ENCODE peak calls at places on chromosomes 16 and 17, in ten cellular contexts. J is transverse colon, V is endodermal cell, O is RWPE2, E is fibroblast of mammary gland, A is MM.1S, N is kidney, S is endothelial cell, G is cardiac fibroblast, I is uterus. U is an unnamed sample.

GRCh38 chr17:47267354-47267828 is 13.8 kb downstream of the ITGB3 start:
- DNase-seq in O (no peak), V (no peak), I (no peak), S (no peak), E (peak), J (no peak), A (no peak), G (peak), N (no peak), U (no peak)

GRCh38 chr17:66953661-66954060 is 10.8 kb upstream of the CACNG4 start:
- DNase-seq in N (no peak), O (no peak), J (no peak), A (no peak), V (no peak), G (no peak), E (no peak), S (no peak), I (no peak), U (no peak)

GRCh38 chr17:63546308-63547082 is 3.8 kb upstream of the DCAF7 start:
- DNase-seq in V (peak), I (no peak), E (no peak), N (no peak), J (no peak), S (no peak), A (no peak), G (no peak), O (no peak), U (no peak)

GRCh38 chr17:32302037-32302436 is 36.4 kb downstream of the RHBDL3 start:
- DNase-seq in O (no peak), A (no peak), G (no peak), J (no peak), E (no peak), I (no peak), V (no peak), N (no peak), S (no peak), U (no peak)

GRCh38 chr17:37466471-37466870 is 23.2 kb upstream of the DUSP14 start:
- DNase-seq in G (peak), O (no peak), S (no peak), J (no peak), N (no peak), I (no peak), E (no peak), V (no peak), A (no peak), U (no peak)

GRCh38 chr17:74919440-74920305 is 3.4 kb downstream of the USH1G start:
- DNase-seq in E (peak), G (peak), I (no peak), A (peak), N (no peak), O (no peak), S (peak), V (peak), J (no peak), U (peak)

GRCh38 chr17:65277576-65277975 is 140.4 kb downstream of the RGS9 start:
- DNase-seq in J (no peak), E (no peak), N (no peak), S (no peak), O (no peak), I (no peak), A (no peak), G (peak), V (no peak), U (peak)

GRCh38 chr17:71741836-71742235 is 379.0 kb upstream of the SOX9 start:
- DNase-seq in O (no peak), E (no peak), J (no peak), A (no peak), V (no peak), G (no peak), I (no peak), N (no peak), S (no peak), U (no peak)

GRCh38 chr17:57445772-57446472 is 189.6 kb downstream of the MSI2 start:
- DNase-seq in J (no peak), V (no peak), O (no peak), E (no peak), G (no peak), N (no peak), A (no peak), I (no peak), S (no peak), U (no peak)

GRCh38 chr17:82096709-82097186 is 1.3 kb downstream of the FASN start:
- DNase-seq in A (no peak), V (no peak), N (peak), S (no peak), O (no peak), E (no peak), I (peak), G (no peak), J (no peak), U (no peak)

GRCh38 chr17:1158879-1159278 is 20.9 kb downstream of the ABR start:
- DNase-seq in J (no peak), E (no peak), V (no peak), I (no peak), N (no peak), A (no peak), O (no peak), G (peak), S (no peak), U (no peak)

GRCh38 chr17:64599187-64599676 is 62.9 kb downstream of the SMURF2 start:
- DNase-seq in A (no peak), E (no peak), N (no peak), V (peak), J (peak), I (no peak), O (no peak), G (no peak), S (no peak), U (peak)

GRCh38 chr16:88881090-88881580 is 14.7 kb upstream of the PABPN1L start:
- DNase-seq in A (no peak), N (no peak), I (no peak), S (no peak), G (no peak), O (no peak), E (no peak), J (peak), V (no peak), U (no peak)

GRCh38 chr17:70499067-70499786 is 329.9 kb downstream of the KCNJ2 start:
- DNase-seq in O (no peak), G (no peak), I (no peak), V (peak), N (no peak), J (no peak), E (no peak), A (no peak), S (no peak), U (no peak)

GRCh38 chr16:85049864-85050263 is 22.3 kb downstream of the KIAA0513 start:
- DNase-seq in E (no peak), J (peak), S (no peak), A (no peak), G (no peak), V (no peak), I (no peak), O (no peak), N (peak), U (no peak)

GRCh38 chr17:46851029-46851741 is at the start of gene WNT9B:
- DNase-seq in I (no peak), V (peak), O (no peak), S (peak), G (no peak), J (peak), A (no peak), E (no peak), N (peak), U (no peak)

GRCh38 chr17:47077576-47077975 is 98.5 kb upstream of the RPRML start:
- DNase-seq in J (no peak), N (no peak), G (peak), V (no peak), A (no peak), O (no peak), S (no peak), E (peak), I (no peak), U (no peak)

GRCh38 chr16:22313876-22314470 is 16.8 kb downstream of the POLR3E start:
- DNase-seq in V (peak), E (no peak), A (no peak), S (no peak), G (no peak), N (no peak), I (no peak), O (no peak), J (no peak), U (no peak)

GRCh38 chr17:75504347-75505151 is 10.8 kb downstream of the CASKIN2 start:
- DNase-seq in V (peak), I (no peak), O (no peak), A (peak), G (no peak), N (no peak), J (peak), E (no peak), S (peak), U (peak)

GRCh38 chr17:56185905-56186783 is 32.9 kb downstream of the ANKFN1 start:
- DNase-seq in A (no peak), I (no peak), G (peak), J (no peak), E (peak), V (no peak), S (no peak), N (no peak), O (no peak), U (no peak)

GRCh38 chr17:43753488-43754129 is 5.0 kb downstream of the SOST start:
- DNase-seq in O (no peak), N (no peak), V (no peak), A (no peak), G (peak), S (no peak), J (no peak), I (no peak), E (peak), U (peak)

GRCh38 chr17:77145209-77145608 is 4.4 kb downstream of the SEC14L1 start:
- DNase-seq in V (no peak), E (no peak), A (peak), J (no peak), I (no peak), S (no peak), N (no peak), G (no peak), O (no peak), U (no peak)

GRCh38 chr17:47810901-47811635 is 10.5 kb downstream of the OSBPL7 start:
- DNase-seq in V (peak), A (no peak), I (no peak), G (no peak), N (no peak), E (no peak), S (no peak), J (peak), O (peak), U (no peak)

GRCh38 chr17:57337390-57337789 is 81.1 kb downstream of the MSI2 start:
- DNase-seq in V (no peak), I (no peak), E (no peak), A (no peak), N (no peak), G (no peak), O (no peak), J (no peak), S (no peak), U (no peak)

GRCh38 chr16:31177136-31177535 is 2.8 kb upstream of the FUS start:
- DNase-seq in V (no peak), I (no peak), N (no peak), S (no peak), A (no peak), G (peak), E (peak), O (no peak), J (no peak), U (peak)

GRCh38 chr16:49833796-49834195 is 22.1 kb downstream of the ZNF423 start:
- DNase-seq in J (no peak), V (no peak), E (no peak), S (no peak), A (no peak), N (no peak), I (no peak), O (no peak), G (no peak), U (no peak)

GRCh38 chr17:17813055-17813724 is 23.6 kb downstream of the SREBF1 start:
- DNase-seq in S (no peak), E (no peak), A (no peak), O (no peak), J (no peak), I (no peak), G (no peak), N (no peak), V (no peak), U (peak)
- TF ChIP-seq CTCF in S (no peak), E (no peak), A (no peak), O (no peak), J (no peak), I (no peak), G (no peak), N (no peak), V (no peak), U (no peak)

DNA sequence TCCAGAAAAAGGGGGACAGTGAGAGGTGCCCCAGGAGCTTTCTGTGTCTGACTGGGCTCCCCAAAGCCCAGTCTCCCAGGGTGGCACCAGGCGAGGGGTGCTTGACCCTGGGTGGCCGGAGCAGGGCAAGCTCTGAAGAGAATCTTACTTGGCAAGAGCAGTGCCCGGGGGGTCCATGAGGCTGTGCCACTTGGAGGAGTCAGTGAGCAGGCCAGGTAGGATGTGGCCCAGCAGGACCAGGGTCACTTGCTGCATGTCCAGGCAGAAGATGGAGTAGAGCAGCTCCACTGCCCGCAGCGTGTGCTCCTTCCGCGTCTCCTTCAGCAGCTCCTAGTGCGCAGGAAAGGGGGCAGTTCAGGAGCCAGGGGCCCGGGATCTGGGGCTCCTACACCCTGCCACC is 7.3 kb downstream of the CSF3 start:
- DNase-seq in E (no peak), N (no peak), J (no peak), S (no peak), A (no peak), O (no peak), G (no peak), V (no peak), I (no peak), U (no peak)
- TF ChIP-seq CTCF in E (no peak), N (no peak), J (no peak), S (no peak), A (no peak), O (no peak), G (no peak), V (no peak), I (no peak), U (no peak)

DNA sequence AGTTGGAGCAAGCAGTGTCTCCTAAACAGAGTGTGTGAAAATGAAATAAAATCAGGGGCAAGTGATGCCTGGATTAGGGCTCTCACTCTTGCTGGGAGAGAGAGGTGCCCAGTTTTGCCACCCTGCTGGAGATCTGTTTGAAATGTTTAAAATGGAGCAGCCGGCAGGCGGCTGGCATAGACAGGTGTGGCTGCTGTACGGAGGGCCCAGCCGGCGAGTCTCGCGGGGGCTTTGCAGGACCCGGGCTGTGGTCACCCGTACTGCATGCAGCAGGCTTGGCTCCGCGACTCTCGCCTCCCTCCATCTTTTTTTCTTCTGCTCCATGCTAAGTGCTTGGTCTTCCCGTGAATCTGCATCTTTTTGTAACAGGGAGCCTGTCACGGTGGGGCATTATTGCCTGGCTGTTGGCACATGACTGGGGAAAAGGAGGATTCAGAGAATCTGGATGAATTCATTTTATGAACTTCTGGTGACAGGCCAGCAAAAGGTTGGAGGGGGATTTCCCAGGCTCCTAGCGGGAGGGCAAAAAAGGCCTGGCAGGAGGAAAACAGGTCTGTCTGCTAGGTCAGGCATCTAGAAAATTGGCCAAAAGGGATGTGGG is 1.8 kb downstream of the ZNRF1 start:
- DNase-seq in V (peak), N (peak), A (no peak), G (peak), J (no peak), I (no peak), S (no peak), O (no peak), E (no peak), U (no peak)
- TF ChIP-seq CTCF in V (no peak), N (no peak), A (no peak), G (no peak), J (no peak), I (no peak), S (no peak), O (no peak), E (no peak), U (no peak)

DNA sequence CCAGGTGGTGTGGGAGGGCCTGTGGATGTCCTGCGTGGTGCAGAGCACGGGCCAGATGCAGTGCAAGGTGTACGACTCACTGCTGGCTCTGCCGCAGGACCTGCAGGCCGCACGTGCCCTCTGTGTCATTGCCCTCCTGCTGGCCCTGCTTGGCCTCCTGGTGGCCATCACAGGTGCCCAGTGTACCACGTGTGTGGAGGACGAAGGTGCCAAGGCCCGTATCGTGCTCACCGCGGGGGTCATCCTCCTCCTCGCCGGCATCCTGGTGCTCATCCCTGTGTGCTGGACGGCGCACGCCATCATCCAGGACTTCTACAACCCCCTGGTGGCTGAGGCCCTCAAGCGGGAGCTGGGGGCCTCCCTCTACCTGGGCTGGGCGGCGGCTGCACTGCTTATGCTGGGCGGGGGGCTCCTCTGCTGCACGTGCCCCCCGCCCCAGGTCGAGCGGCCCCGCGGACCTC is 798 bp downstream of the CLDN9 start:
- DNase-seq in J (no peak), V (peak), S (no peak), E (no peak), A (no peak), G (no peak), N (no peak), I (no peak), O (no peak), U (no peak)
- TF ChIP-seq CTCF in J (no peak), V (peak), S (no peak), E (no peak), A (no peak), G (no peak), N (no peak), I (no peak), O (no peak), U (no peak)

GRCh38 chr17:54900457-54901229 is at the start of gene TOM1L1:
- DNase-seq in O (peak), S (peak), A (peak), N (peak), J (peak), G (peak), I (peak), E (peak), V (peak), U (peak)
- TF ChIP-seq CTCF in O (peak), S (no peak), A (peak), N (peak), J (no peak), G (no peak), I (no peak), E (no peak), V (peak), U (no peak)

GRCh38 chr16:23728112-23728477 is 15.1 kb upstream of the ERN2 start:
- DNase-seq in V (no peak), J (no peak), G (no peak), N (no peak), S (no peak), I (no peak), E (no peak), A (no peak), O (no peak), U (no peak)
- TF ChIP-seq CTCF in V (peak), J (no peak), G (no peak), N (no peak), S (no peak), I (no peak), E (no peak), A (no peak), O (peak), U (no peak)

GRCh38 chr16:61324044-61324443 is 712.2 kb downstream of the CDH8 start:
- DNase-seq in G (no peak), E (no peak), O (no peak), S (no peak), I (no peak), A (no peak), J (no peak), N (no peak), V (no peak), U (no peak)
- TF ChIP-seq CTCF in G (no peak), E (no peak), O (no peak), S (no peak), I (no peak), A (no peak), J (no peak), N (no peak), V (no peak), U (no peak)

DNA sequence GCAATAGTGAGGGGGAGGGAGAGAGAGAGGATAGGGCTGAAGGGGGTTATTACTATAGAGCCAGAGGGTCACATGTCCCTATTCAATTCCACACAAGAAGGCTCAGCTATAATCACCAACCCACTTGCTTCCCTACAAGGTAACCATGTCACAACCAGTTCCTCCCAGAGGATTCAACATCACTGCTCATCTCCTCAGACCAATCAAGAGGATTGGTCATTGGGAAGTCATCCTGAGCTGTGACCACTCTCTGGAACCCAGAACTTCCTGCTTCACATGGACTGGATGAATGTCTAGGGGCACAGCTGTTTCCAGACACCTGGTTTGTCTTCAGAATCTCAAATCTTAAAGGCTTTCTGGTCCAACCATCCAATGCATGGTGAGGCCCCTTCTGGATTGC is 154.8 kb upstream of the SDK2 start:
- DNase-seq in I (no peak), V (no peak), N (no peak), E (peak), J (no peak), A (no peak), S (no peak), O (no peak), G (no peak), U (no peak)
- TF ChIP-seq CTCF in I (no peak), V (no peak), N (no peak), E (no peak), J (no peak), A (no peak), S (no peak), O (no peak), G (no peak), U (no peak)

GRCh38 chr17:2844386-2844785 is 48.1 kb downstream of the RAP1GAP2 start:
- DNase-seq in J (no peak), E (no peak), V (peak), A (no peak), S (no peak), I (no peak), O (no peak), N (no peak), G (no peak), U (no peak)
- TF ChIP-seq CTCF in J (no peak), E (no peak), V (peak), A (no peak), S (no peak), I (no peak), O (no peak), N (no peak), G (no peak), U (no peak)

DNA sequence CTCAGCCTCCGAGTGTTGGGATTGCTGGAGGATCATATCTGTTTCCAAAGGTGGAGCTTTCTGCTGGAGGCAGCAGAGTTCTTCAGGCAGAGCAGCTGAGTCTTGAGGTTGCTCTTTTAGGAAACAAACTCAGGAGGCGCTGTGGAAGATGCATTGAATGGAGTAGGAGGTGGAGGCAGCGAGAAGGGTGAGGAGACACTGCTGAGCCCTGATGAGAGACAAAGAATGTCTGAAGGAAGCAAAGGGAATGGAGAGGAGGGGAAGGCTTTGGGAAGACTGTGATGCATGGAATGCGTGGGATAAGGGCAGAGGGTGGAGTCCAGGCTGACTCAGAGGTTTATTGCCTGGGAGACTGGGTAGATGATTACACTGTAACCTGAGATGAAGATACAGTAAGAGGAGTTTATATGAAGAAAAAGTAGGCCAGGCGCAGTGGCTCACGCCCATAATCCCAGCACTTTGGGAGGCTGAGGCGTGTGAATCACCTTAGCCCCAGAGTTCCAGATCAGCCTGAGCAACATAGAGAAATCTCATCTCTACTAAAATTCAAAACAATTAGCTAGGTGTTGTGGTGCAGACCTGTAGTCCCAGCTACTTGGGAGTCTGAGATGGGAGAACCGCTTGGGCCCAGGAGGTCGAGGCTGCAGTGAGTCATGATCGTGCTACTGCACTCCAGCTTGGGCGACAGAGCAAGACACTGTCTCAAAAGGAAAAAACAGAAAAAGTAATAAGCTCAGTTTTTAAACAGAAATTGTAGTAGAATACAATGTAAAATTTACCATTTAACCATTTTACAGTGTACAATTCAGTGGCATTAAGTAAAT is 17.8 kb upstream of the TMEM219 start:
- DNase-seq in G (peak), A (no peak), O (peak), I (peak), J (peak), V (peak), N (no peak), E (peak), S (no peak), U (no peak)
- TF ChIP-seq CTCF in G (peak), A (no peak), O (peak), I (peak), J (no peak), V (peak), N (peak), E (peak), S (no peak), U (no peak)